ENCODE peak calls at places on chromosomes 2 and 18, in seven cellular contexts. B is ovary, M is heart left ventricle, Y is retinal pigment epithelial cell, W is MCF 10A, R is left lung, T is fibroblast of pulmonary artery. Q is an unnamed sample.

GRCh38 chr2:203830294-203831055 is 37.1 kb upstream of the CTLA4 start:
- DNase-seq in W (no peak), R (no peak), Y (no peak), M (no peak), B (no peak), T (no peak), Q (no peak)

GRCh38 chr18:33210575-33211189 is 229.8 kb downstream of the CCDC178 start:
- DNase-seq in B (no peak), R (no peak), Y (peak), T (peak), M (no peak), W (peak), Q (no peak)

GRCh38 chr2:70202236-70202806 is 11.5 kb upstream of the C2orf42 start:
- DNase-seq in B (no peak), M (no peak), Y (no peak), W (no peak), T (no peak), R (no peak), Q (no peak)

GRCh38 chr18:32840962-32841361 is 68.1 kb upstream of the KLHL14 start:
- DNase-seq in B (no peak), T (no peak), W (no peak), M (no peak), Y (no peak), R (no peak), Q (no peak)

GRCh38 chr2:64143154-64144056 is 815 bp downstream of the PELI1 start:
- DNase-seq in M (peak), Y (no peak), T (peak), B (no peak), R (no peak), W (peak), Q (peak)

GRCh38 chr2:178225011-178225817 is 30.9 kb downstream of the OSBPL6 start:
- DNase-seq in M (no peak), Y (peak), R (no peak), T (peak), W (no peak), B (no peak), Q (no peak)

GRCh38 chr18:55552498-55553189 is 35.3 kb downstream of the TCF4 start:
- DNase-seq in Y (no peak), M (no peak), W (no peak), R (no peak), B (no peak), T (peak), Q (no peak)

GRCh38 chr2:25228848-25229674 is 60.7 kb upstream of the POMC start:
- DNase-seq in M (peak), Y (no peak), W (peak), R (peak), B (peak), T (peak), Q (no peak)

GRCh38 chr2:178397002-178397605 is 53.9 kb downstream of the PRKRA start:
- DNase-seq in B (no peak), M (no peak), T (peak), W (peak), R (no peak), Y (no peak), Q (no peak)

GRCh38 chr2:44107974-44108373 is 60.7 kb upstream of the PPM1B start:
- DNase-seq in W (no peak), R (no peak), Y (no peak), T (peak), M (no peak), B (no peak), Q (no peak)

GRCh38 chr18:56083889-56084288 is 495.9 kb upstream of the TCF4 start:
- DNase-seq in T (no peak), Y (no peak), R (no peak), W (no peak), M (no peak), B (no peak), Q (no peak)

GRCh38 chr2:224261316-224261715 is 140.6 kb downstream of the FAM124B start:
- DNase-seq in W (no peak), M (no peak), Y (no peak), R (no peak), B (no peak), T (peak), Q (no peak)

GRCh38 chr2:228549390-228550007 is 368.0 kb upstream of the SPHKAP start:
- DNase-seq in T (no peak), W (no peak), B (no peak), Y (no peak), M (no peak), R (no peak), Q (no peak)

GRCh38 chr2:69980408-69980807 is 19.0 kb upstream of the ASPRV1 start:
- DNase-seq in M (no peak), B (no peak), W (peak), T (peak), R (no peak), Y (no peak), Q (no peak)

GRCh38 chr2:148519013-148519412 is 125.5 kb upstream of the EPC2 start:
- DNase-seq in M (no peak), Y (no peak), W (no peak), B (no peak), R (no peak), T (no peak), Q (no peak)

GRCh38 chr2:45168731-45169338 is 159.6 kb upstream of the SIX2 start:
- DNase-seq in R (peak), Y (no peak), W (peak), T (no peak), M (no peak), B (no peak), Q (no peak)

GRCh38 chr2:60883896-60884295 is 2.5 kb downstream of the REL start:
- DNase-seq in B (no peak), T (no peak), Y (no peak), M (no peak), R (no peak), W (no peak), Q (no peak)

GRCh38 chr2:60880633-60880987 is 764 bp upstream of the REL start:
- DNase-seq in M (no peak), R (no peak), W (no peak), T (no peak), Y (peak), B (no peak), Q (no peak)

GRCh38 chr2:60882971-60883753 is 1.8 kb downstream of the REL start:
- DNase-seq in B (no peak), T (peak), M (no peak), W (peak), R (no peak), Y (no peak), Q (no peak)

GRCh38 chr2:60884795-60885194 is 3.4 kb downstream of the REL start:
- DNase-seq in M (no peak), Y (no peak), B (no peak), W (peak), R (no peak), T (peak), Q (no peak)

DNA sequence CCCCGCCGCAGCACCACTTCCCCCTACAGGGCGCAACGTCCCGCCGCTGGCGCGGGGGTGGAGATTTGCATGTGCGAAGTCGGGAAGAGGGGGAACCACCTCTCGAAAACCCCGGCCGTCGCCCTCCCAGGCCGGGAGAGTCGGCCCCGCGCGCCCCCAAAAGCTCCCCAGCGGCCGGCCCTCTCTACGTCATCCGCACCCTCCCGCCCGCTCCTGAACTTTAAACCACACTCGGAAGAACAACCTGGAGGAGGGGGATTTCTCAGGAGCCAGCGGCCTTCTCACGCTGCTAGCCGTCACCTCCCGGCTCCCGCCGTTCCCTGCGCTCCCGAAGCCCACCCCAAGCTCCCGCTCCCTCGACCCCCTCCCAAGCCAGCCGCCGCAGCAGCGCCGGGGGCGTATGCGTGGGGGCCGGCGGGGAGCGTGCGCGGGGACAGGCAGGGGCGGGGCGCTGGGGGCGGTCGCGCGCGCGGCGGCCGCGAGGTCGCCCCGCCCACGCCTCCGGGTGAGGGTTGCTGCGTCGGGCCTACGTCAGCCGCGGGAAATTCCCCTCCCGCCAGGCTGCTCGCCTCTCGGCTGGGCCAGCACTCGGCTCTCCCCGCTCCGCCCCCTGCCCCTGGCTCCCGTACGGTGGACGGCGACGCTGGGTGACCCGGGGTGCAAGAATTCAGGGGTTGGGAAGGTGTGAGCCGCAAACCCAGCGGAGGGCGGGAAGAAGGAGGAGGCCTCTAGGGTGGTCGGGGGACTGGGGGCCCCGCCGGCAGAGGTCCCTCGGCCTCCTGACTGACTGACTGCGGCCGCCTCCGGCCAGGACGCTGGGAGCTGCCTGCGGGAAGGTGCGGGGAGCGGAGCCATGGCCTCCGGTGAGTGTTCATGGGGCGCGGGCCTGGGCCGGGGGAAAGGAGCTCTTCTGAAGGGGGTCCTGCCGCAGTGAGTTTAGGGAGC is at the start of gene REL:
- DNase-seq in T (peak), Y (peak), B (peak), M (peak), W (peak), R (peak), Q (peak)
- TF ChIP-seq CTCF in T (no peak), Y (peak), B (peak), M (no peak), W (peak), R (no peak), Q (no peak)

GRCh38 chr2:84526562-84526961 is 10.3 kb downstream of the DNAH6 start:
- DNase-seq in R (no peak), Y (no peak), W (no peak), B (no peak), M (no peak), T (no peak), Q (no peak)
- TF ChIP-seq CTCF in R (no peak), Y (peak), W (peak), B (no peak), M (no peak), T (no peak), Q (no peak)

GRCh38 chr18:35026407-35027061 is 14.7 kb upstream of the MAPRE2 start:
- DNase-seq in R (no peak), M (no peak), B (no peak), Y (no peak), W (no peak), T (no peak), Q (no peak)
- TF ChIP-seq CTCF in R (no peak), M (no peak), B (no peak), Y (no peak), W (no peak), T (no peak), Q (no peak)

DNA sequence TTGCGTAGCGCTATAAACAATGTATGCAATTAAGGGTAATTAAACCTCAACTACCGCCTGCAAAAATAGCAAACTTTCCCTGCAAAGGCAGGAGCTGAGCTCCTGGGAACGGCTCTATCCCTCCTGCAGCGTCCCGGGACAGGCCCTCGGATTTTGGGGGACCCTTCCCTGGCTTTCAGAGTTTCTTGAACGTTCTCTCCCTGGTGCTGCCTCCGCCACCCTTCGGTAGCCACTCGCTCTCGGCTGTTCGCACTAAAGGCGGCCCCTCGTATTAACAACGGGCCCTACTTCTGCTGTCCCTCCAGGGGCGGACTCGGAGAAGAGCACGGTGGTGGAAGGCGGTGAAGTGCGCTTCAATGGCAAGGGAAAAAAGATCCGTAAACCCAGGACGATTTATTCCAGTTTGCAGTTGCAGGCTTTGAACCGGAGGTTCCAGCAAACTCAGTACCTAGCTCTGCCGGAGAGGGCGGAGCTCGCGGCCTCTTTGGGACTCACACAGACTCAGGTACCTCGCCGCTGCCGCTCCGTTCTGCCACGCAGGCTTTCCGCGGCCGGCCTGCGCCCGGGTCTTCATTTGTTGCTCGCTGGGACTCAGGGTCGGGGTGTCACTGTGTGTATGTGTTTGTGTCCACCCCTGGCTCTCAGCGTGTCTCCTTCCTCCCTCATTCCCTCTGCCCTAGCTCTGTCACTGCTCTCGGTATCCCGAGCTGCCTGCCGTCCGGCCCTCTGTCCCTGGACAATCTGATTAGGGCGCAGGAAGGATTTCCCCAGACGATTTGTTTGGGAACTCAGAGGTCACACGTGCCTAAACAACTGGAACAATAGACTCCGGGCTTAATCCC is 1.3 kb downstream of the DLX1 start:
- DNase-seq in M (no peak), B (no peak), T (no peak), R (no peak), Y (no peak), W (peak), Q (peak)
- TF ChIP-seq CTCF in M (no peak), B (no peak), T (peak), R (no peak), Y (peak), W (no peak), Q (peak)

GRCh38 chr2:196809260-196809659 is at the start of gene C2orf66:
- DNase-seq in R (no peak), W (no peak), T (no peak), Y (no peak), M (no peak), B (no peak), Q (no peak)

GRCh38 chr2:196804381-196804780 is 4.8 kb downstream of the C2orf66 start:
- DNase-seq in Y (no peak), R (no peak), M (no peak), W (no peak), B (no peak), T (no peak), Q (no peak)

DNA sequence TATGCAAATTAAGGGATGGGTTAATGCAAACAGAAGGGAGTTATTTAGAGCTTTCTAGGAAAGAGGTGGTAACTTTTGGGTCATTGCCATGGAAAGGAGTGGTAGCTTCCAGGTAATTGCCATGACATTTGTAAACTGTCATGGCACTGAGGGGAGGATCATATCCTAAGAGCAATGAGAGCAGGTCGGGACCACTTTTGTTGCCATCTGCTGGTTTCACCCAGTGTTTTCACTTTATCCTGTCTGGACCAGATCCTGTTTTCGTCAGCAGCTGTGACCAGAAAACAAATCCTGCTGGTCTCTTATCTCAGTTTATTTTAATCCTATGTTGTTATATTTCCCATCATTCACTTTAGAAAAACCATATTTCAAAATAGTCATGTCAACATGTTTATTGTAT is 874 bp downstream of the C2orf66 start:
- DNase-seq in B (no peak), T (peak), W (no peak), M (no peak), Y (no peak), R (no peak), Q (no peak)
- TF ChIP-seq CTCF in B (no peak), T (peak), W (no peak), M (no peak), Y (no peak), R (no peak), Q (no peak)

DNA sequence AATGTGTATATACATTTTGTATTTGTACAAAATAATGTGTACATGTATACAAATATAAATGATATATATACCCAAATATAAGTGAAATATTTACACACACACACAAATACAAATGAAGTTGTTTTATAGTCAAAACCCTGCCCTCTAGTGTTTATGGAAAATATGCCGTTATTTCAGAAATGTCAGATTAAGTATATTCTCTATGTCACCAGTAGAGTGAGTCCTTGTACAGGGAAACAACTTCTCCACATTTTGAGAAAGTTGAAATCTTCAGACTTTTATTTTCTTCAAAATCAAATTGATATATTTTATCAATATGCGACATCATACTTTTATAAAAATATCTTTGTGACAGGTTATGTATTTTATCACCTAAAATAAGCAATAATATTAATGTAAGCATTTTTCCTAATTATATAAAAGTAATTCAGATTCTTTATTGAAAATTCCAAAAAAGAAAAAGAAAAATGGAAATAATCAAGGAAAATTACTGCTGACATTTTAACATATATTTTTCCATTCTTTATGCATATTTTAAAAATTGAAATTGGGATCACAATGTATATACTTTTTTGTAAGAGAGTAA is 22.4 kb downstream of the ARL6IP6 start:
- DNase-seq in Y (no peak), T (peak), B (no peak), M (no peak), R (no peak), W (peak), Q (no peak)
- TF ChIP-seq CTCF in Y (peak), T (peak), B (peak), M (peak), R (peak), W (peak), Q (peak)

GRCh38 chr2:56108806-56109205 is 75.0 kb upstream of the CCDC85A start:
- DNase-seq in R (no peak), Y (no peak), T (no peak), W (no peak), M (no peak), B (no peak), Q (no peak)
- TF ChIP-seq CTCF in R (no peak), Y (peak), T (no peak), W (no peak), M (no peak), B (no peak), Q (no peak)

DNA sequence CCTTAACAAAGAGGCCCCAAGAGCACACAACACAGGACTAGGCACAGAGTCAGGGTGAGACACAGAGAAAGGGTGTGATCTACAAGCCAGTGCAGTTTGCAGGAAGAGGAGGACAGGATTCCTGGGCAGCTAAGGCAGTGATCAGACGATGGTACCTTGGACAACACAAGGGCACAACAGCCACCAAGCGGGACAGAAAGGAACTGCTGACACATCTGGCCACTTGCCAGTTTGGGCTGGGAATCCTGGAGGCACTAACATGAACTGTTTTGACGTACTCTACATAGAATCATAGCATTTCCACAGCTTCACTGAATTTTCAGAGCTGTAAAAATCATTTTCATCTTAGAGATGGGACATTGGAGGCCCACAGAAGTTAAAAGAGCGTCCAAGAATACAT is 221.5 kb upstream of the SLC35G4 start:
- DNase-seq in T (peak), Y (no peak), W (peak), M (peak), B (no peak), R (no peak), Q (no peak)
- TF ChIP-seq CTCF in T (peak), Y (peak), W (peak), M (peak), B (no peak), R (peak), Q (no peak)

GRCh38 chr18:70450658-70451253 is 161.9 kb downstream of the SOCS6 start:
- DNase-seq in B (no peak), M (no peak), W (no peak), Y (no peak), R (no peak), T (peak), Q (no peak)
- TF ChIP-seq CTCF in B (no peak), M (no peak), W (peak), Y (peak), R (no peak), T (peak), Q (peak)